ENCODE peak calls at places on chromosome X, in ten cellular contexts. One of them, this sample, is unnamed.

GRCh38 chrX:18672008-18672407 is at the start of gene RS1:
- DNase-seq in psoas muscle: no peak
- DNase-seq in osteocyte: no peak
- DNase-seq in pancreas: no peak
- DNase-seq in A549: no peak
- DNase-seq in omental fat pad: no peak
- DNase-seq in esophagus squamous epithelium: no peak
- DNase-seq in GM12865: no peak
- DNase-seq in HFFc6: no peak
- DNase-seq in progenitor cell of endocrine pancreas: no peak
- DNase-seq in this sample: no peak

GRCh38 chrX:10549280-10549679 is 71.1 kb downstream of the MID1 start:
- DNase-seq in osteocyte: no peak
- DNase-seq in HFFc6: peak; percentile 49
- DNase-seq in esophagus squamous epithelium: no peak
- DNase-seq in A549: no peak
- DNase-seq in progenitor cell of endocrine pancreas: no peak
- DNase-seq in GM12865: no peak
- DNase-seq in pancreas: no peak
- DNase-seq in psoas muscle: no peak
- DNase-seq in omental fat pad: no peak
- DNase-seq in this sample: no peak

GRCh38 chrX:81263067-81263466 is 61.2 kb downstream of the SH3BGRL start:
- DNase-seq in GM12865: no peak
- DNase-seq in progenitor cell of endocrine pancreas: no peak
- DNase-seq in esophagus squamous epithelium: no peak
- DNase-seq in omental fat pad: no peak
- DNase-seq in psoas muscle: no peak
- DNase-seq in HFFc6: no peak
- DNase-seq in osteocyte: no peak
- DNase-seq in A549: no peak
- DNase-seq in pancreas: no peak
- DNase-seq in this sample: no peak

GRCh38 chrX:54602563-54602962 is 72.5 kb downstream of the GNL3L start:
- DNase-seq in A549: no peak
- DNase-seq in omental fat pad: no peak
- DNase-seq in esophagus squamous epithelium: no peak
- DNase-seq in pancreas: no peak
- DNase-seq in osteocyte: no peak
- DNase-seq in psoas muscle: no peak
- DNase-seq in GM12865: no peak
- DNase-seq in HFFc6: no peak
- DNase-seq in progenitor cell of endocrine pancreas: no peak
- DNase-seq in this sample: no peak

GRCh38 chrX:40244980-40245379 is 147.2 kb upstream of the BCOR start:
- DNase-seq in esophagus squamous epithelium: no peak
- DNase-seq in A549: no peak
- DNase-seq in osteocyte: no peak
- DNase-seq in HFFc6: peak; percentile 1
- DNase-seq in pancreas: no peak
- DNase-seq in GM12865: no peak
- DNase-seq in omental fat pad: no peak
- DNase-seq in psoas muscle: no peak
- DNase-seq in progenitor cell of endocrine pancreas: no peak
- DNase-seq in this sample: no peak

GRCh38 chrX:40893251-40893910 is 158.0 kb upstream of the MED14 start:
- DNase-seq in A549: no peak
- DNase-seq in HFFc6: no peak
- DNase-seq in psoas muscle: no peak
- DNase-seq in GM12865: no peak
- DNase-seq in osteocyte: no peak
- DNase-seq in pancreas: no peak
- DNase-seq in esophagus squamous epithelium: no peak
- DNase-seq in progenitor cell of endocrine pancreas: no peak
- DNase-seq in omental fat pad: no peak
- DNase-seq in this sample: no peak

GRCh38 chrX:39491548-39492297 is 606.0 kb downstream of the BCOR start:
- DNase-seq in pancreas: no peak
- DNase-seq in GM12865: peak; percentile 82
- DNase-seq in omental fat pad: no peak
- DNase-seq in progenitor cell of endocrine pancreas: no peak
- DNase-seq in psoas muscle: no peak
- DNase-seq in osteocyte: no peak
- DNase-seq in esophagus squamous epithelium: no peak
- DNase-seq in HFFc6: no peak
- DNase-seq in A549: no peak
- DNase-seq in this sample: no peak

GRCh38 chrX:70313503-70313902 is 23.6 kb downstream of the KIF4A start:
- DNase-seq in A549: no peak
- DNase-seq in GM12865: no peak
- DNase-seq in HFFc6: peak; percentile 20
- DNase-seq in pancreas: no peak
- DNase-seq in esophagus squamous epithelium: no peak
- DNase-seq in psoas muscle: no peak
- DNase-seq in omental fat pad: no peak
- DNase-seq in progenitor cell of endocrine pancreas: no peak
- DNase-seq in osteocyte: no peak
- DNase-seq in this sample: peak; percentile 50

GRCh38 chrX:66633541-66633940 is 5.3 kb downstream of the EDA2R start:
- DNase-seq in omental fat pad: no peak
- DNase-seq in progenitor cell of endocrine pancreas: no peak
- DNase-seq in psoas muscle: no peak
- DNase-seq in A549: no peak
- DNase-seq in GM12865: no peak
- DNase-seq in osteocyte: no peak
- DNase-seq in pancreas: no peak
- DNase-seq in HFFc6: peak; percentile 68
- DNase-seq in esophagus squamous epithelium: no peak
- DNase-seq in this sample: peak; percentile 66

GRCh38 chrX:103811858-103812257 is 20.2 kb downstream of the RAB9B start:
- DNase-seq in psoas muscle: no peak
- DNase-seq in HFFc6: no peak
- DNase-seq in esophagus squamous epithelium: no peak
- DNase-seq in osteocyte: no peak
- DNase-seq in GM12865: no peak
- DNase-seq in progenitor cell of endocrine pancreas: no peak
- DNase-seq in omental fat pad: no peak
- DNase-seq in A549: no peak
- DNase-seq in pancreas: no peak
- DNase-seq in this sample: no peak

GRCh38 chrX:154488336-154489075 is 1.9 kb downstream of the SLC10A3 start:
- DNase-seq in progenitor cell of endocrine pancreas: no peak
- DNase-seq in HFFc6: no peak
- DNase-seq in GM12865: no peak
- DNase-seq in pancreas: no peak
- DNase-seq in osteocyte: no peak
- DNase-seq in psoas muscle: no peak
- DNase-seq in esophagus squamous epithelium: no peak
- DNase-seq in omental fat pad: no peak
- DNase-seq in A549: no peak
- DNase-seq in this sample: no peak

GRCh38 chrX:15366507-15367352 is 17.5 kb downstream of the VEGFD start:
- DNase-seq in progenitor cell of endocrine pancreas: no peak
- DNase-seq in psoas muscle: no peak
- DNase-seq in A549: no peak
- DNase-seq in pancreas: no peak
- DNase-seq in osteocyte: no peak
- DNase-seq in omental fat pad: no peak
- DNase-seq in esophagus squamous epithelium: no peak
- DNase-seq in HFFc6: no peak
- DNase-seq in GM12865: no peak
- DNase-seq in this sample: no peak

GRCh38 chrX:102697506-102697905 is 14.7 kb upstream of the GPRASP2 start:
- DNase-seq in GM12865: no peak
- DNase-seq in psoas muscle: no peak
- DNase-seq in osteocyte: no peak
- DNase-seq in omental fat pad: no peak
- DNase-seq in pancreas: no peak
- DNase-seq in HFFc6: peak; percentile 4
- DNase-seq in esophagus squamous epithelium: no peak
- DNase-seq in progenitor cell of endocrine pancreas: no peak
- DNase-seq in A549: no peak
- DNase-seq in this sample: peak; percentile 61

GRCh38 chrX:123696334-123696733 is 36.5 kb downstream of the THOC2 start:
- DNase-seq in progenitor cell of endocrine pancreas: no peak
- DNase-seq in HFFc6: no peak
- DNase-seq in omental fat pad: no peak
- DNase-seq in A549: no peak
- DNase-seq in osteocyte: no peak
- DNase-seq in psoas muscle: no peak
- DNase-seq in esophagus squamous epithelium: no peak
- DNase-seq in GM12865: no peak
- DNase-seq in pancreas: no peak
- DNase-seq in this sample: no peak

DNA sequence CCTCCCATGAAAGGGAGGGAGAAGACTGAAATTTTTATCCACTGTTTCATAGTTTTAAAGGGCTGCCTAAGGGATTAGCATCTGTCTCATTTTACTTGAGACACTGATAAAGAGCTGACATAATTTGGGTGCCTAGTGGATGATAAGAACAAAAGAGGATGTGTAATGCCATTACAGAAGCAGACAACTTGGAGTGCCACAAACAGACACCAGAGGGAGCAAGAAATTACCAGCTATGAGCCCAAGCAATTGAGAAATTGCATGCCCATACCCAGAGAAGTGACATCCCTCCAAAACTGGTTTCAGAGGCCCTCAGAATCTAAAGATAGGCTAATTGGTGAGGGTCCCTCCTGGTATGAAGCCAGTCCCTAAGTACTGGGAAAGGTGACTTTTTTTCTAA is 38.5 kb upstream of the POU3F4 start:
- DNase-seq in omental fat pad: no peak
- DNase-seq in A549: peak; percentile 4
- DNase-seq in progenitor cell of endocrine pancreas: no peak
- DNase-seq in GM12865: peak; percentile 38
- DNase-seq in osteocyte: no peak
- DNase-seq in pancreas: peak; percentile 22
- DNase-seq in esophagus squamous epithelium: no peak
- DNase-seq in psoas muscle: no peak
- DNase-seq in HFFc6: no peak
- DNase-seq in this sample: no peak
- TF ChIP-seq CTCF in omental fat pad: no peak
- TF ChIP-seq CTCF in A549: no peak
- TF ChIP-seq CTCF in progenitor cell of endocrine pancreas: peak; percentile 60
- TF ChIP-seq CTCF in GM12865: peak; percentile 37
- TF ChIP-seq CTCF in osteocyte: no peak
- TF ChIP-seq CTCF in pancreas: peak; percentile 44
- TF ChIP-seq CTCF in esophagus squamous epithelium: no peak
- TF ChIP-seq CTCF in psoas muscle: peak; percentile 21
- TF ChIP-seq CTCF in HFFc6: peak; percentile 44
- TF ChIP-seq CTCF in this sample: no peak

DNA sequence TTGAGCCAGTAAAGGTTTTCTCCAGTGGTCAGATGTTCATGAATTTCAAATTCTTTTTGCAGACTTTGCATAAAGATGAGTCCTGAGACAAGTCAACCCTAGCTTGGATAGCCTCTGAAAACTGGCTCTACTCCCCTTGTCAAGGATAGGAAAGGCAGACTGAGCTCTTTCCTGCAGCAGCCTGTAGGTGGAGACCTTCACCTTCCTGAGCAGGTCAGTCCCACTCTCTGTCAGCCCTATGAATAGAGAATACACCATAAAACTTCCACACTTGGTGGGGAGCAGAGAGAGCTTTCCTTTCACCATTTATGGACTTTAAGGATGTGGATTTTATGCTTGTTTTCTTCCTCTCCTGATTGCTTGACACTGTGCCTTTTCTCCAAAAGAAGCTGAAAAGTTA is 41.9 kb downstream of the PCDH19 start:
- DNase-seq in osteocyte: no peak
- DNase-seq in esophagus squamous epithelium: no peak
- DNase-seq in HFFc6: no peak
- DNase-seq in omental fat pad: no peak
- DNase-seq in A549: peak; percentile 22
- DNase-seq in psoas muscle: no peak
- DNase-seq in progenitor cell of endocrine pancreas: no peak
- DNase-seq in GM12865: peak; percentile 13
- DNase-seq in pancreas: no peak
- DNase-seq in this sample: no peak
- TF ChIP-seq CTCF in osteocyte: peak; percentile 22
- TF ChIP-seq CTCF in esophagus squamous epithelium: peak; percentile 13
- TF ChIP-seq CTCF in HFFc6: peak; percentile 26
- TF ChIP-seq CTCF in omental fat pad: no peak
- TF ChIP-seq CTCF in A549: peak; percentile 22
- TF ChIP-seq CTCF in psoas muscle: peak; percentile 34
- TF ChIP-seq CTCF in progenitor cell of endocrine pancreas: peak; percentile 54
- TF ChIP-seq CTCF in GM12865: peak; percentile 36
- TF ChIP-seq CTCF in pancreas: peak; percentile 21
- TF ChIP-seq CTCF in this sample: peak; percentile 41

GRCh38 chrX:75623535-75623934 is 100.7 kb upstream of the ZDHHC15 start:
- DNase-seq in pancreas: no peak
- DNase-seq in omental fat pad: no peak
- DNase-seq in progenitor cell of endocrine pancreas: no peak
- DNase-seq in GM12865: no peak
- DNase-seq in osteocyte: no peak
- DNase-seq in esophagus squamous epithelium: no peak
- DNase-seq in HFFc6: no peak
- DNase-seq in psoas muscle: no peak
- DNase-seq in A549: peak; percentile 1
- DNase-seq in this sample: no peak
- TF ChIP-seq CTCF in pancreas: no peak
- TF ChIP-seq CTCF in omental fat pad: no peak
- TF ChIP-seq CTCF in progenitor cell of endocrine pancreas: peak; percentile 39
- TF ChIP-seq CTCF in GM12865: no peak
- TF ChIP-seq CTCF in osteocyte: no peak
- TF ChIP-seq CTCF in esophagus squamous epithelium: no peak
- TF ChIP-seq CTCF in HFFc6: no peak
- TF ChIP-seq CTCF in psoas muscle: no peak
- TF ChIP-seq CTCF in A549: no peak
- TF ChIP-seq CTCF in this sample: no peak

GRCh38 chrX:109624022-109624421 is 950 bp downstream of the KCNE5 start:
- DNase-seq in psoas muscle: no peak
- DNase-seq in A549: no peak
- DNase-seq in pancreas: no peak
- DNase-seq in HFFc6: no peak
- DNase-seq in GM12865: no peak
- DNase-seq in omental fat pad: no peak
- DNase-seq in progenitor cell of endocrine pancreas: no peak
- DNase-seq in esophagus squamous epithelium: no peak
- DNase-seq in osteocyte: no peak
- DNase-seq in this sample: no peak

GRCh38 chrX:109629310-109629709 is 4.3 kb upstream of the KCNE5 start:
- DNase-seq in omental fat pad: no peak
- DNase-seq in HFFc6: no peak
- DNase-seq in GM12865: no peak
- DNase-seq in osteocyte: no peak
- DNase-seq in A549: no peak
- DNase-seq in psoas muscle: no peak
- DNase-seq in pancreas: no peak
- DNase-seq in esophagus squamous epithelium: no peak
- DNase-seq in progenitor cell of endocrine pancreas: no peak
- DNase-seq in this sample: no peak

GRCh38 chrX:109622270-109622669 is 2.7 kb downstream of the KCNE5 start:
- DNase-seq in GM12865: no peak
- DNase-seq in progenitor cell of endocrine pancreas: no peak
- DNase-seq in psoas muscle: no peak
- DNase-seq in pancreas: no peak
- DNase-seq in esophagus squamous epithelium: no peak
- DNase-seq in omental fat pad: no peak
- DNase-seq in HFFc6: no peak
- DNase-seq in A549: no peak
- DNase-seq in osteocyte: no peak
- DNase-seq in this sample: no peak

GRCh38 chrX:109626637-109627036 is 1.7 kb upstream of the KCNE5 start:
- DNase-seq in esophagus squamous epithelium: no peak
- DNase-seq in GM12865: no peak
- DNase-seq in pancreas: no peak
- DNase-seq in osteocyte: no peak
- DNase-seq in psoas muscle: no peak
- DNase-seq in progenitor cell of endocrine pancreas: no peak
- DNase-seq in HFFc6: no peak
- DNase-seq in omental fat pad: no peak
- DNase-seq in A549: no peak
- DNase-seq in this sample: no peak

GRCh38 chrX:109624641-109625311 is at the start of gene KCNE5:
- DNase-seq in A549: no peak
- DNase-seq in pancreas: no peak
- DNase-seq in omental fat pad: no peak
- DNase-seq in osteocyte: no peak
- DNase-seq in HFFc6: no peak
- DNase-seq in psoas muscle: peak; percentile 41
- DNase-seq in GM12865: no peak
- DNase-seq in esophagus squamous epithelium: no peak
- DNase-seq in progenitor cell of endocrine pancreas: peak; percentile 65
- DNase-seq in this sample: no peak
- TF ChIP-seq CTCF in A549: no peak
- TF ChIP-seq CTCF in pancreas: no peak
- TF ChIP-seq CTCF in omental fat pad: no peak
- TF ChIP-seq CTCF in osteocyte: no peak
- TF ChIP-seq CTCF in HFFc6: no peak
- TF ChIP-seq CTCF in psoas muscle: no peak
- TF ChIP-seq CTCF in GM12865: no peak
- TF ChIP-seq CTCF in esophagus squamous epithelium: no peak
- TF ChIP-seq CTCF in progenitor cell of endocrine pancreas: no peak
- TF ChIP-seq CTCF in this sample: no peak